ENCODE peak calls at places on chromosome 14, in ten cellular contexts. U, A, O, W, H, C, Y, J, P and F are unnamed samples.

GRCh38 chr14:31510222-31510621 is 22.4 kb upstream of the GPR33 start:
- DNase-seq in U (peak), A (no peak), O (no peak), W (no peak), H (no peak), C (peak), Y (peak), J (no peak), P (peak), F (no peak)

GRCh38 chr14:25136811-25137210 is 86.9 kb upstream of the STXBP6 start:
- DNase-seq in U (no peak), A (no peak), O (no peak), W (no peak), H (no peak), C (no peak), Y (no peak), J (no peak), P (no peak), F (no peak)

GRCh38 chr14:64899958-64900357 is 14.3 kb upstream of the CHURC1 start:
- DNase-seq in U (no peak), A (no peak), O (no peak), W (no peak), H (no peak), C (no peak), Y (no peak), J (no peak), P (no peak), F (no peak)

GRCh38 chr14:93160353-93160801 is 24.3 kb downstream of the MOAP1 start:
- DNase-seq in U (peak), A (no peak), O (no peak), W (no peak), H (no peak), C (peak), Y (no peak), J (peak), P (peak), F (no peak)

GRCh38 chr14:64786296-64787149 is 82.3 kb downstream of the PLEKHG3 start:
- DNase-seq in U (no peak), A (no peak), O (no peak), W (no peak), H (no peak), C (no peak), Y (no peak), J (no peak), P (peak), F (peak)

GRCh38 chr14:77043177-77043983 is 14.9 kb upstream of the IRF2BPL start:
- DNase-seq in U (peak), A (no peak), O (no peak), W (peak), H (peak), C (peak), Y (peak), J (peak), P (peak), F (no peak)

GRCh38 chr14:38143170-38143569 is 64.5 kb upstream of the SSTR1 start:
- DNase-seq in U (no peak), A (no peak), O (no peak), W (no peak), H (no peak), C (no peak), Y (no peak), J (no peak), P (no peak), F (no peak)

GRCh38 chr14:98231210-98231609 is 1040.8 kb downstream of the BCL11B start:
- DNase-seq in U (no peak), A (no peak), O (no peak), W (no peak), H (no peak), C (no peak), Y (no peak), J (peak), P (no peak), F (no peak)

GRCh38 chr14:93295541-93296220 is 37.2 kb downstream of the BTBD7 start:
- DNase-seq in U (no peak), A (no peak), O (no peak), W (no peak), H (no peak), C (no peak), Y (no peak), J (no peak), P (no peak), F (no peak)

GRCh38 chr14:101328412-101329149 is 232.7 kb upstream of the DIO3 start:
- DNase-seq in U (no peak), A (no peak), O (no peak), W (no peak), H (no peak), C (no peak), Y (no peak), J (no peak), P (no peak), F (no peak)

GRCh38 chr14:65958664-65959562 is 527.3 kb upstream of the CCDC196 start:
- DNase-seq in U (peak), A (no peak), O (no peak), W (no peak), H (no peak), C (peak), Y (no peak), J (no peak), P (peak), F (no peak)

GRCh38 chr14:58898655-58899316 is 261.0 kb downstream of the DACT1 start:
- DNase-seq in U (no peak), A (no peak), O (no peak), W (no peak), H (no peak), C (peak), Y (peak), J (no peak), P (peak), F (no peak)

GRCh38 chr14:51004352-51004800 is 60.1 kb upstream of the PYGL start:
- DNase-seq in U (no peak), A (no peak), O (no peak), W (no peak), H (no peak), C (no peak), Y (no peak), J (no peak), P (peak), F (no peak)

GRCh38 chr14:73612339-73613045 is at the start of gene ACOT6:
- DNase-seq in U (peak), A (peak), O (peak), W (peak), H (peak), C (peak), Y (peak), J (peak), P (peak), F (peak)

GRCh38 chr14:89915114-89915878 is 39.2 kb downstream of the EFCAB11 start:
- DNase-seq in U (peak), A (peak), O (peak), W (peak), H (peak), C (peak), Y (peak), J (peak), P (peak), F (no peak)

GRCh38 chr14:52241102-52241793 is 26.2 kb upstream of the PTGDR start:
- DNase-seq in U (no peak), A (no peak), O (no peak), W (no peak), H (no peak), C (peak), Y (peak), J (no peak), P (peak), F (no peak)

GRCh38 chr14:100577986-100578431 is 9.2 kb downstream of the BEGAIN start:
- DNase-seq in U (no peak), A (no peak), O (no peak), W (no peak), H (no peak), C (no peak), Y (no peak), J (peak), P (no peak), F (peak)

GRCh38 chr14:61643546-61643945 is 51.8 kb upstream of the HIF1A start:
- DNase-seq in U (no peak), A (no peak), O (no peak), W (no peak), H (no peak), C (no peak), Y (no peak), J (no peak), P (no peak), F (no peak)

GRCh38 chr14:99758915-99759545 is 34.2 kb upstream of the EML1 start:
- DNase-seq in U (no peak), A (no peak), O (no peak), W (no peak), H (no peak), C (no peak), Y (no peak), J (no peak), P (no peak), F (no peak)

GRCh38 chr14:89406941-89407340 is 10.1 kb downstream of the FOXN3 start:
- DNase-seq in U (no peak), A (no peak), O (no peak), W (no peak), H (no peak), C (no peak), Y (no peak), J (no peak), P (no peak), F (no peak)

GRCh38 chr14:54660712-54661111 is 93.8 kb downstream of the SAMD4A start:
- DNase-seq in U (no peak), A (no peak), O (no peak), W (no peak), H (no peak), C (no peak), Y (no peak), J (no peak), P (no peak), F (no peak)

GRCh38 chr14:49687942-49688700 is at the start of gene POLE2:
- DNase-seq in U (peak), A (peak), O (peak), W (peak), H (peak), C (peak), Y (peak), J (peak), P (peak), F (no peak)

GRCh38 chr14:56603648-56604047 is 24.1 kb downstream of the TMEM260 start:
- DNase-seq in U (no peak), A (no peak), O (no peak), W (no peak), H (no peak), C (no peak), Y (no peak), J (no peak), P (no peak), F (no peak)

GRCh38 chr14:59819446-59820088 is 51.0 kb downstream of the RTN1 start:
- DNase-seq in U (no peak), A (no peak), O (no peak), W (no peak), H (no peak), C (no peak), Y (no peak), J (no peak), P (no peak), F (no peak)

GRCh38 chr14:49919825-49920224 is 26.9 kb downstream of the ARF6 start:
- DNase-seq in U (no peak), A (no peak), O (no peak), W (no peak), H (no peak), C (no peak), Y (no peak), J (no peak), P (no peak), F (no peak)

GRCh38 chr14:98900236-98900635 is 371.8 kb downstream of the BCL11B start:
- DNase-seq in U (no peak), A (no peak), O (no peak), W (no peak), H (no peak), C (no peak), Y (no peak), J (peak), P (no peak), F (no peak)

GRCh38 chr14:93797071-93797470 is 8.8 kb upstream of the PRIMA1 start:
- DNase-seq in U (no peak), A (no peak), O (no peak), W (no peak), H (no peak), C (no peak), Y (peak), J (no peak), P (no peak), F (no peak)

GRCh38 chr14:98926802-98927201 is 345.2 kb downstream of the BCL11B start:
- DNase-seq in U (no peak), A (no peak), O (no peak), W (no peak), H (no peak), C (no peak), Y (no peak), J (no peak), P (peak), F (no peak)

GRCh38 chr14:28412076-28412475 is 354.5 kb upstream of the FOXG1 start:
- DNase-seq in U (no peak), A (no peak), O (no peak), W (no peak), H (no peak), C (no peak), Y (peak), J (no peak), P (peak), F (no peak)

GRCh38 chr14:98802044-98802443 is 470.0 kb downstream of the BCL11B start:
- DNase-seq in U (no peak), A (no peak), O (no peak), W (no peak), H (no peak), C (no peak), Y (no peak), J (no peak), P (no peak), F (no peak)

GRCh38 chr14:94918896-94919295 is 149.0 kb upstream of the GSC start:
- DNase-seq in U (no peak), A (no peak), O (no peak), W (no peak), H (no peak), C (peak), Y (peak), J (no peak), P (peak), F (no peak)

GRCh38 chr14:78848234-78848820 is 678.2 kb downstream of the NRXN3 start:
- DNase-seq in U (peak), A (no peak), O (peak), W (peak), H (no peak), C (peak), Y (peak), J (peak), P (peak), F (no peak)

GRCh38 chr14:96824283-96824682 is 27.1 kb downstream of the VRK1 start:
- DNase-seq in U (no peak), A (no peak), O (no peak), W (no peak), H (no peak), C (peak), Y (peak), J (no peak), P (peak), F (no peak)

GRCh38 chr14:52950410-52950897 is 396 bp downstream of the FERMT2 start:
- DNase-seq in U (no peak), A (no peak), O (peak), W (peak), H (peak), C (no peak), Y (peak), J (peak), P (peak), F (no peak)

GRCh38 chr14:22099942-22100763 is 426.5 kb upstream of the OR4E1 start:
- DNase-seq in U (peak), A (peak), O (peak), W (peak), H (peak), C (peak), Y (peak), J (peak), P (peak), F (no peak)
- TF ChIP-seq CTCF in U (peak), A (peak), O (peak), W (peak), H (peak), C (peak), Y (peak), J (peak), P (peak), F (no peak)

GRCh38 chr14:71541271-71541670 is 391.0 kb upstream of the RGS6 start:
- DNase-seq in U (no peak), A (no peak), O (no peak), W (no peak), H (no peak), C (no peak), Y (no peak), J (no peak), P (no peak), F (no peak)
- TF ChIP-seq CTCF in U (no peak), A (no peak), O (no peak), W (no peak), H (no peak), C (no peak), Y (no peak), J (no peak), P (no peak), F (no peak)

GRCh38 chr14:85190251-85190650 is 339.7 kb upstream of the FLRT2 start:
- DNase-seq in U (no peak), A (no peak), O (no peak), W (no peak), H (no peak), C (no peak), Y (no peak), J (no peak), P (no peak), F (no peak)

GRCh38 chr14:85191986-85192385 is 338.0 kb upstream of the FLRT2 start:
- DNase-seq in U (no peak), A (no peak), O (no peak), W (no peak), H (no peak), C (no peak), Y (peak), J (no peak), P (peak), F (no peak)

GRCh38 chr14:85197976-85198375 is 332.0 kb upstream of the FLRT2 start:
- DNase-seq in U (no peak), A (no peak), O (no peak), W (no peak), H (no peak), C (no peak), Y (no peak), J (no peak), P (no peak), F (no peak)

DNA sequence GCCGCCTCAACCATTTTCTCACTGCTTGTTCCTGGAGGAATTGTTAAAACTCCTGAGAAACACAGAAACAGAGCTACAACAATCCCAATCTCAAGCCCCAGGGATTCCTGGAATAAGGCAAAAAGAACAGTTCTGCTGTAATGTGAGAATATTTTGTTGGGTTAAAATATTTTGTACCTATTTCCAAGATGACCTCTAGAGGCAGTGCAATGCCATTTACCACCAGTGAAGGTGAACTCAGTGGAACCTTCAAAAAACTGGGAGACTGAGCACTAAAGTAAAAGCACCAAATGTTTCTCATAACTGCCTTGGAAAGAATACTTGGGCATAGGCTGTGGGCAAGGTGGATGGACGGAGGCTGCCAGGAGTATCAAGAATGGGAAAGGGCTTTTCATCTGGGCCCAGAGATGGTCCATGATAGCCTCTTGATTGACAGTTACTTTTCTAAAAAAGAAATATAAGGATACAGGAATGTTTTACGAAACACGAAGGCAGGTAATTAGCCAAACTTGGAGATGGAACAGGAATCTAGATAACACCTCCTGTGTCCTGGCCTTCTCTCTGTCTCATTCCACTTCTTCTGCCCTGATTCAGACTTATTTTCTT is 334.0 kb upstream of the FLRT2 start:
- DNase-seq in U (no peak), A (no peak), O (no peak), W (no peak), H (no peak), C (peak), Y (no peak), J (no peak), P (peak), F (no peak)
- TF ChIP-seq CTCF in U (no peak), A (no peak), O (peak), W (peak), H (no peak), C (peak), Y (peak), J (peak), P (peak), F (peak)

DNA sequence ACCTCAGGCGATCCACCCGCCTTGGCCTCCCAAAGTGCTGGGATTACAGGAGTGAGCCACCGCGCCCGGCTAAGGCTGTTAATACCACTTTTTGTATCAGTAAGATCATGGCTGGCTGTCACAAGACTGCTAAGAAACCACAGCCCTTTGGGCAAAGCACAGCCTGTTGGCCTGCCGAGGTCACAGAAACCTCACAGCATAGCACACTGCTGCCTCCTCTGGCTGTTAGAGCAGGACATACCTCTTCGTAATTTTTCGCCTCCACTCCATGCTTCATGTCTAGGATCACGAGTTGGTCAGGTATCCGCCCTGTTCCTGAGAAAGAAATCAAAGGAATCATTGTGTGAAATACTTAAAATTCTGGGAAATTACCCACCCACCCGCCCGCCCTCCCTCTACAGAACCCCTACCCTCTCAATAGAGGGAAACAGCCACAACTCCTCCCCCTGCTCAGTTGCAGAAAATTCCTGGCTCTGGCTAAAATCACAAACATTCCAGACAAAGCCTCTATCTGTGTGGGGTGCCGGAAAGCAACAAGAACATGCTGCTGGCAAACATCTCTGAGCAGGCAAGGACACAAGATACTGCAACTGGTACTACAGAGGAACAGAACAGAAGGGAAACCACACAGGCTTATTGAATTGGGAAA is 20.7 kb upstream of the NEK9 start:
- DNase-seq in U (no peak), A (no peak), O (peak), W (peak), H (peak), C (no peak), Y (peak), J (peak), P (peak), F (peak)
- TF ChIP-seq CTCF in U (no peak), A (no peak), O (peak), W (no peak), H (peak), C (peak), Y (peak), J (peak), P (peak), F (peak)

DNA sequence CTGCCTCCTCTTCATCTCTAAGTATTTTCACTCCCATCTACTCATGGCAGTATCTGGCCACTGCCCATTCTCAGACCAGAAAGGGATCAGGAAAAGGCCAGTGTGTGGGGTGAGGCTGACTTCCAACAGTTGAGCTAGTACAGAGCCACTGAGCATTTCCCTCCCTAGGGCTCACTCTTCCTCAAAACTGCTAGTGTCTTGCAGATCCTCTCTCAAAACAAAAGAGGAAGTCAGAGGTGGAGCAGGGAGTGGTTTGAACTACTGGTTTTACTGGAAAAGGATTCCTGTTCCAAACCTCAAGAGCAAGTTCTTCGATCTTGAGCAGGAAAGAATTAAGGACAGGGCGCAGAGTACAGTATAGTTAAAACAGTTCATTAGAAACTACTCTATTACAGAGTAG is 11.7 kb upstream of the RNASE10 start:
- DNase-seq in U (no peak), A (no peak), O (no peak), W (no peak), H (no peak), C (peak), Y (no peak), J (no peak), P (no peak), F (peak)
- TF ChIP-seq CTCF in U (no peak), A (no peak), O (no peak), W (no peak), H (no peak), C (no peak), Y (no peak), J (no peak), P (no peak), F (no peak)